ENCODE peak calls at places on chromosomes 16 and 17, in nine cellular contexts. K is cerebellum; Z is caudate nucleus; A is heart right ventricle; X is COR-L47; I is activated CD4-positive, alpha-beta T cell treated with anti-CD3 and anti-CD28 coated beads, Interleukin-2, amount 10 ng/mL, durations not matched to agents 7 days and 5 days; Y is mucosa of gallbladder; G is CD4-positive, CD25-positive, alpha-beta regulatory T cell; R is ascending aorta. H is an unnamed sample.

GRCh38 chr17:75069783-75070182 is 18.0 kb upstream of the SLC16A5 start:
- DNase-seq in R (no peak), Y (no peak), I (peak; percentile 40), Z (no peak), K (no peak), G (no peak), A (no peak), X (peak; percentile 8), H (no peak)

GRCh38 chr16:27145630-27146029 is 57.7 kb upstream of the KDM8 start:
- DNase-seq in X (no peak), G (no peak), Z (no peak), K (no peak), Y (no peak), I (no peak), A (no peak), R (no peak), H (no peak)

GRCh38 chr17:13337864-13338371 is 263.8 kb downstream of the HS3ST3A1 start:
- DNase-seq in Y (peak; percentile 33), R (no peak), X (no peak), I (peak; percentile 9), Z (no peak), A (peak; percentile 29), G (peak; percentile 25), K (peak; percentile 36), H (no peak)

GRCh38 chr16:85205747-85206471 is 93.6 kb upstream of the CIBAR2 start:
- DNase-seq in R (no peak), I (no peak), K (peak; percentile 52), Z (no peak), Y (no peak), G (no peak), X (no peak), A (no peak), H (no peak)

GRCh38 chr16:2739555-2740435 is 12.6 kb upstream of the SRRM2 start:
- DNase-seq in Z (no peak), Y (no peak), K (no peak), A (no peak), X (no peak), I (peak; percentile 28), G (no peak), R (no peak), H (no peak)

GRCh38 chr17:7240375-7240774 is 1.1 kb upstream of the PHF23 start:
- DNase-seq in G (no peak), X (no peak), Y (no peak), I (no peak), K (no peak), A (no peak), Z (no peak), R (no peak), H (peak; percentile 72)

GRCh38 chr16:1295465-1295864 is 14.0 kb upstream of the UBE2I start:
- DNase-seq in I (no peak), Y (no peak), A (no peak), G (no peak), Z (no peak), R (no peak), K (no peak), X (no peak), H (no peak)

GRCh38 chr17:7136266-7136877 is 21.8 kb upstream of the ASGR2 start:
- DNase-seq in A (peak; percentile 69), G (peak; percentile 68), K (peak; percentile 63), X (peak; percentile 28), I (peak; percentile 83), Y (peak; percentile 77), Z (no peak), R (no peak), H (no peak)

GRCh38 chr17:7177954-7178477 is 1.2 kb downstream of the ASGR1 start:
- DNase-seq in G (no peak), I (no peak), A (peak; percentile 30), X (no peak), Y (no peak), K (no peak), R (no peak), Z (no peak), H (no peak)

GRCh38 chr16:81500833-81501521 is 56.4 kb downstream of the CMIP start:
- DNase-seq in X (no peak), Z (no peak), K (no peak), Y (no peak), I (no peak), A (no peak), R (no peak), G (no peak), H (no peak)

H was measured in SIG-M5.